ENCODE peak calls at places on chromosomes 11 and 22, in eight cellular contexts. N, L, G, Z, E, R, X and O are unnamed samples.

GRCh38 chr11:116871248-116871647 is 33.8 kb upstream of the APOA1 start:
- DNase-seq in N (no peak), L (no peak), G (no peak), Z (no peak), E (no peak), R (no peak), X (no peak), O (no peak)

GRCh38 chr11:74870485-74870884 is 78.4 kb downstream of the XRRA1 start:
- DNase-seq in N (no peak), L (no peak), G (peak; percentile 59), Z (no peak), E (peak; percentile 46), R (no peak), X (no peak), O (no peak)

GRCh38 chr11:119538748-119539147 is 115.8 kb upstream of the THY1 start:
- DNase-seq in N (no peak), L (no peak), G (no peak), Z (no peak), E (no peak), R (no peak), X (no peak), O (no peak)

GRCh38 chr11:117816151-117816741 is 8.3 kb downstream of the FXYD2 start:
- DNase-seq in N (no peak), L (no peak), G (peak; percentile 23), Z (no peak), E (no peak), R (no peak), X (no peak), O (no peak)

GRCh38 chr11:111026241-111026640 is 219.3 kb upstream of the POU2AF2 start:
- DNase-seq in N (no peak), L (no peak), G (no peak), Z (no peak), E (no peak), R (no peak), X (no peak), O (no peak)

GRCh38 chr11:74018331-74019005 is 9.6 kb upstream of the UCP3 start:
- DNase-seq in N (peak; percentile 97), L (peak; percentile 97), G (no peak), Z (peak; percentile 85), E (no peak), R (peak; percentile 91), X (no peak), O (peak; percentile 93)

GRCh38 chr22:44574057-44574456 is 76.0 kb upstream of the RTL6 start:
- DNase-seq in N (peak; percentile 82), L (peak; percentile 41), G (no peak), Z (peak; percentile 64), E (peak; percentile 13), R (no peak), X (no peak), O (no peak)

GRCh38 chr11:57792060-57792541 is 30.5 kb downstream of the CTNND1 start:
- DNase-seq in N (peak; percentile 80), L (peak; percentile 68), G (no peak), Z (no peak), E (no peak), R (peak; percentile 71), X (peak; percentile 93), O (peak; percentile 71)

GRCh38 chr22:41668971-41669911 is 19.4 kb downstream of the SNU13 start:
- DNase-seq in N (no peak), L (no peak), G (no peak), Z (no peak), E (peak; percentile 24), R (no peak), X (no peak), O (no peak)

GRCh38 chr11:69799582-69799981 is 19.6 kb downstream of the FGF3 start:
- DNase-seq in N (no peak), L (no peak), G (peak; percentile 82), Z (no peak), E (peak; percentile 45), R (no peak), X (no peak), O (no peak)

GRCh38 chr11:2198621-2199365 is 27.2 kb upstream of the TH start:
- DNase-seq in N (no peak), L (no peak), G (no peak), Z (no peak), E (no peak), R (no peak), X (no peak), O (no peak)

GRCh38 chr11:46047520-46047919 is 73.7 kb downstream of the PHF21A start:
- DNase-seq in N (no peak), L (no peak), G (no peak), Z (no peak), E (no peak), R (no peak), X (no peak), O (no peak)

GRCh38 chr11:116986521-116987105 is 111.6 kb downstream of the SIK3 start:
- DNase-seq in N (no peak), L (no peak), G (no peak), Z (no peak), E (no peak), R (no peak), X (peak; percentile 64), O (no peak)

GRCh38 chr11:77147668-77148321 is 19.7 kb downstream of the MYO7A start:
- DNase-seq in N (no peak), L (peak; percentile 44), G (peak; percentile 69), Z (peak; percentile 49), E (no peak), R (no peak), X (no peak), O (peak; percentile 46)

GRCh38 chr22:19875531-19876313 is 21.0 kb upstream of the GNB1L start:
- DNase-seq in N (peak; percentile 59), L (no peak), G (no peak), Z (peak; percentile 40), E (no peak), R (no peak), X (no peak), O (no peak)

DNA sequence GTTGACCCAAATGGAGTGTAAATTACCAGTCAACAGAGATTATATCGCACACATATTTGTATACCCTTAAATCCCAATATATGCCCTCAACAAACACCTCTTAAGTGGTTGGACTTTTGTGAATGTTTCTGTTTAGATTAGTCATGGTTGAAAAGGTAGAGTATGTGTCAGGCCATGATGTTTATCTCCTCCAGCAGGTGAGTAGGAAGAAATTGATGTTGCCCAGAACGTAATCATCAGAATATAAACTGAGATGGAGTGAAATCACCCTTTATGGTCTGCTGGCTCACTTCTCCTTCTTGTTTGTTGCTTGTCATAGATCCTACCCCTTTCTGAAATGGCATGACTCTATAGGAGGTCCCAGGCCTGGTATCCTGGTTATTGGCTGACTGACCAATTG is 431.8 kb downstream of the ETS1 start:
- DNase-seq in N (no peak), L (no peak), G (no peak), Z (no peak), E (no peak), R (no peak), X (no peak), O (no peak)
- TF ChIP-seq EP300 in N (no peak), L (no peak), G (no peak), Z (no peak), E (no peak), R (no peak), X (no peak), O (no peak)

GRCh38 chr22:50640857-50641647 is 13.1 kb upstream of the ARSA start:
- DNase-seq in N (no peak), L (peak; percentile 8), G (no peak), Z (no peak), E (no peak), R (no peak), X (no peak), O (no peak)
- H3K27ac ChIP-seq in N (no peak overlapping the region), L (peak overlapping the region; percentile 46), G (no peak overlapping the region), Z (no peak overlapping the region), E (no peak overlapping the region), R (peak overlapping the region; percentile 44), X (no peak overlapping the region), O (no peak overlapping the region)

DNA sequence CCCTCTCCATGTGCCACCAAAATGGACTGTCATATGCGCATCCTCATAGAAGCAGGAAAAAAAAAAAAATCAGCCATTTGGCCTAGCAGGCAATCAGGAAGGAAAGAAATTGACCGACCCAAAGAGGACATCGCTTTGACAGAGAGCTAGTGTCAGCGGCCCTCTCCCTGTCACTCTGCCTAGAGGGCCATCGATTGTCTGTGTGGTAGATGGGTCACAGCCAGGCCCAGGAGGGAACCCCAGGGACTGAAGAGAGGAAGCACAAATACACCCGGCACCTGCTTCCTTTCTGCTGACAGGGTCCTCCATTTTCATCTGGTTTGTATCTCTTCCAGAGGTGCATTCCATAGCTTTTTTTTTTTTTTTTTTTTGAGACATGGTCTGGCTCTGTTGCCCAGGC is 21.8 kb downstream of the VPS37C start:
- DNase-seq in N (peak; percentile 61), L (no peak), G (no peak), Z (peak; percentile 38), E (no peak), R (no peak), X (no peak), O (no peak)
- TF ChIP-seq POLR2A in N (no peak), L (no peak), G (no peak), Z (no peak), E (no peak), R (no peak), X (no peak), O (no peak)

GRCh38 chr11:14378171-14378570 is 19.2 kb upstream of the RRAS2 start:
- DNase-seq in N (no peak), L (no peak), G (no peak), Z (no peak), E (no peak), R (no peak), X (no peak), O (no peak)

GRCh38 chr11:14384338-14384737 is 25.4 kb upstream of the RRAS2 start:
- DNase-seq in N (no peak), L (no peak), G (no peak), Z (no peak), E (no peak), R (peak; percentile 16), X (no peak), O (no peak)

GRCh38 chr11:14381968-14382367 is 23.0 kb upstream of the RRAS2 start:
- DNase-seq in N (no peak), L (no peak), G (no peak), Z (no peak), E (no peak), R (no peak), X (no peak), O (no peak)

GRCh38 chr11:14380125-14380936 is 21.3 kb upstream of the RRAS2 start:
- DNase-seq in N (no peak), L (no peak), G (no peak), Z (no peak), E (no peak), R (no peak), X (no peak), O (no peak)

GRCh38 chr11:14380947-14381555 is 22.1 kb upstream of the RRAS2 start:
- DNase-seq in N (peak; percentile 87), L (peak; percentile 83), G (no peak), Z (peak; percentile 84), E (peak; percentile 72), R (peak; percentile 58), X (no peak), O (peak; percentile 72)
- TF ChIP-seq EP300 in N (no peak), L (no peak), G (no peak), Z (no peak), E (no peak), R (no peak), X (no peak), O (no peak)